ENCODE peak calls at places on chromosome 18, in ten cellular contexts. One of them, this sample, is unnamed.

GRCh38 chr18:52046842-52047241 is 293.2 kb upstream of the DCC start:
- DNase-seq in suprapubic skin: no peak
- DNase-seq in H54: no peak
- DNase-seq in HCT116: no peak
- DNase-seq in HepG2: no peak
- DNase-seq in transverse colon: no peak
- DNase-seq in GM12892: no peak
- DNase-seq in IMR-90: no peak
- DNase-seq in body of pancreas: no peak
- DNase-seq in prostate gland: no peak
- DNase-seq in this sample: no peak

GRCh38 chr18:39188278-39188677 is 1622.7 kb upstream of the CELF4 start:
- DNase-seq in suprapubic skin: no peak
- DNase-seq in H54: no peak
- DNase-seq in HCT116: no peak
- DNase-seq in HepG2: no peak
- DNase-seq in transverse colon: no peak
- DNase-seq in GM12892: no peak
- DNase-seq in IMR-90: no peak
- DNase-seq in body of pancreas: no peak
- DNase-seq in prostate gland: no peak
- DNase-seq in this sample: no peak

GRCh38 chr18:76496200-76496890 is 1.3 kb upstream of the ZNF516 start:
- DNase-seq in suprapubic skin: peak
- DNase-seq in H54: no peak
- DNase-seq in HCT116: no peak
- DNase-seq in HepG2: peak
- DNase-seq in transverse colon: peak
- DNase-seq in GM12892: no peak
- DNase-seq in IMR-90: peak
- DNase-seq in body of pancreas: peak
- DNase-seq in prostate gland: no peak
- DNase-seq in this sample: no peak

GRCh38 chr18:48735856-48736255 is 197.0 kb downstream of the CTIF start:
- DNase-seq in suprapubic skin: no peak
- DNase-seq in H54: no peak
- DNase-seq in HCT116: no peak
- DNase-seq in HepG2: no peak
- DNase-seq in transverse colon: no peak
- DNase-seq in GM12892: no peak
- DNase-seq in IMR-90: no peak
- DNase-seq in body of pancreas: no peak
- DNase-seq in prostate gland: no peak
- DNase-seq in this sample: no peak

GRCh38 chr18:13178197-13178596 is 40.4 kb upstream of the LDLRAD4 start:
- DNase-seq in suprapubic skin: no peak
- DNase-seq in H54: no peak
- DNase-seq in HCT116: no peak
- DNase-seq in HepG2: no peak
- DNase-seq in transverse colon: no peak
- DNase-seq in GM12892: no peak
- DNase-seq in IMR-90: no peak
- DNase-seq in body of pancreas: no peak
- DNase-seq in prostate gland: no peak
- DNase-seq in this sample: no peak

GRCh38 chr18:13616041-13616440 is 110.3 kb downstream of the FAM210A start:
- DNase-seq in suprapubic skin: no peak
- DNase-seq in H54: no peak
- DNase-seq in HCT116: no peak
- DNase-seq in HepG2: no peak
- DNase-seq in transverse colon: no peak
- DNase-seq in GM12892: no peak
- DNase-seq in IMR-90: no peak
- DNase-seq in body of pancreas: no peak
- DNase-seq in prostate gland: no peak
- DNase-seq in this sample: no peak

GRCh38 chr18:55763298-55763697 is 175.3 kb upstream of the TCF4 start:
- DNase-seq in suprapubic skin: no peak
- DNase-seq in H54: peak
- DNase-seq in HCT116: no peak
- DNase-seq in HepG2: no peak
- DNase-seq in transverse colon: no peak
- DNase-seq in GM12892: no peak
- DNase-seq in IMR-90: peak
- DNase-seq in body of pancreas: no peak
- DNase-seq in prostate gland: no peak
- DNase-seq in this sample: no peak

GRCh38 chr18:21295101-21295500 is 53.1 kb downstream of the GREB1L start:
- DNase-seq in suprapubic skin: no peak
- DNase-seq in H54: no peak
- DNase-seq in HCT116: no peak
- DNase-seq in HepG2: no peak
- DNase-seq in transverse colon: no peak
- DNase-seq in GM12892: no peak
- DNase-seq in IMR-90: no peak
- DNase-seq in body of pancreas: no peak
- DNase-seq in prostate gland: no peak
- DNase-seq in this sample: no peak

GRCh38 chr18:58903533-58903932 is 38.9 kb downstream of the ZNF532 start:
- DNase-seq in suprapubic skin: no peak
- DNase-seq in H54: no peak
- DNase-seq in HCT116: no peak
- DNase-seq in HepG2: no peak
- DNase-seq in transverse colon: no peak
- DNase-seq in GM12892: no peak
- DNase-seq in IMR-90: no peak
- DNase-seq in body of pancreas: no peak
- DNase-seq in prostate gland: no peak
- DNase-seq in this sample: no peak

GRCh38 chr18:73681398-73681797 is 466.2 kb downstream of the FBXO15 start:
- DNase-seq in suprapubic skin: no peak
- DNase-seq in H54: no peak
- DNase-seq in HCT116: no peak
- DNase-seq in HepG2: no peak
- DNase-seq in transverse colon: no peak
- DNase-seq in GM12892: no peak
- DNase-seq in IMR-90: no peak
- DNase-seq in body of pancreas: no peak
- DNase-seq in prostate gland: no peak
- DNase-seq in this sample: no peak

GRCh38 chr18:80204142-80204541 is 43.2 kb downstream of the PARD6G start:
- DNase-seq in suprapubic skin: no peak
- DNase-seq in H54: no peak
- DNase-seq in HCT116: no peak
- DNase-seq in HepG2: no peak
- DNase-seq in transverse colon: no peak
- DNase-seq in GM12892: no peak
- DNase-seq in IMR-90: no peak
- DNase-seq in body of pancreas: no peak
- DNase-seq in prostate gland: no peak
- DNase-seq in this sample: no peak

GRCh38 chr18:9615280-9615797 is 980 bp upstream of the PPP4R1 start:
- DNase-seq in suprapubic skin: no peak
- DNase-seq in H54: no peak
- DNase-seq in HCT116: no peak
- DNase-seq in HepG2: no peak
- DNase-seq in transverse colon: no peak
- DNase-seq in GM12892: no peak
- DNase-seq in IMR-90: no peak
- DNase-seq in body of pancreas: no peak
- DNase-seq in prostate gland: no peak
- DNase-seq in this sample: no peak

GRCh38 chr18:9612989-9613388 is 1.4 kb downstream of the PPP4R1 start:
- DNase-seq in suprapubic skin: no peak
- DNase-seq in H54: no peak
- DNase-seq in HCT116: no peak
- DNase-seq in HepG2: no peak
- DNase-seq in transverse colon: no peak
- DNase-seq in GM12892: no peak
- DNase-seq in IMR-90: no peak
- DNase-seq in body of pancreas: no peak
- DNase-seq in prostate gland: no peak
- DNase-seq in this sample: no peak

GRCh38 chr18:9615973-9616559 is 1.7 kb upstream of the PPP4R1 start:
- DNase-seq in suprapubic skin: no peak
- DNase-seq in H54: no peak
- DNase-seq in HCT116: no peak
- DNase-seq in HepG2: no peak
- DNase-seq in transverse colon: no peak
- DNase-seq in GM12892: no peak
- DNase-seq in IMR-90: peak
- DNase-seq in body of pancreas: no peak
- DNase-seq in prostate gland: no peak
- DNase-seq in this sample: no peak

GRCh38 chr18:9613550-9614400 is 584 bp downstream of the PPP4R1 start:
- DNase-seq in suprapubic skin: peak
- DNase-seq in H54: peak
- DNase-seq in HCT116: no peak
- DNase-seq in HepG2: peak
- DNase-seq in transverse colon: peak
- DNase-seq in GM12892: peak
- DNase-seq in IMR-90: peak
- DNase-seq in body of pancreas: peak
- DNase-seq in prostate gland: peak
- DNase-seq in this sample: peak

DNA sequence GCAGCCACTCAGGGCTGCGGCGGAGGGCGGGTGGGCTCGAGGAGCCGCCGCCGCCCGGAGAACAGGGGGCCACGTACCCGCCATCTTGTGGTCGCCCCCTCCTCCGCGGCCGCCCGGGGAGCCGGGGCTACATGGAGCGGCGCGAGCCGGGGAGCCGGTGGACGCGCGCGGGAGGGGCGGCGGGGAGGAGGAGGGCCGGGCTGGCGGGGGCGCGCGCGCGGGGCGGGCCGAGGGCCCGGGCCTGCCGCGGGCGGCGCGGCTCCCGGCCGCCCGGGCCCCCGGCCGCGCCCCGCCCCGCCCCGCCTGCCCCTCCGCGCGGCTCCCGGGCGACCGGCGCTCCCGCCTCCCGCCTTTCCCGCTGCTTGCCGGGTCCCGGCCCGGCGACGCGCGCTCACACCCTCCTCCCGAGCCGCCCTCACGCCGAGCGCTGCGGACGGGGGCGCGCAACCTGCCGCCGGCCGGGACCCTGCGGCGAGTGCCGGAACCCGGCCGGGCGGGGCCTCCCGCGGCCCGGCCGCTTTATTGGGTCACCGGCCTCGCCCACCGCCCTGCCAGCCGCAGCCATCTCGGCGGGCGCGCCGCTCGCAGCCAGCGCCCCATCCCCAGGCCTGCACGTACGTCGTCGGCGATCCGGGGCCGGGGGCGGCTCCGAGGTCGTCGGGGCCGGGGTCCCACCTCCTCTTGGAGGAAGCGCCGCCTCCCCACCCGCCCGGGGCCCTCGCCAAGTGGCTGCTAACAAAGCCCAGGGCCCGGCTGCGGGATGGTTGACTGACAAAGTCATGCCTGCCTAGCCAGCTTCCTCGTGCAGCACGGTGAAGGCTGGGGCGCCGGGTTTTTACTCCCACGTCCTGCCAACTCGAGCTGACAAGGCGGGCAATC is at the start of gene PPP4R1:
- DNase-seq in suprapubic skin: peak
- DNase-seq in H54: peak
- DNase-seq in HCT116: no peak
- DNase-seq in HepG2: peak
- DNase-seq in transverse colon: peak
- DNase-seq in GM12892: peak
- DNase-seq in IMR-90: peak
- DNase-seq in body of pancreas: peak
- DNase-seq in prostate gland: peak
- DNase-seq in this sample: peak
- TF ChIP-seq POLR2A in suprapubic skin: peak
- TF ChIP-seq POLR2A in H54: peak
- TF ChIP-seq POLR2A in HCT116: peak
- TF ChIP-seq POLR2A in HepG2: peak
- TF ChIP-seq POLR2A in transverse colon: no peak
- TF ChIP-seq POLR2A in GM12892: peak
- TF ChIP-seq POLR2A in IMR-90: peak
- TF ChIP-seq POLR2A in body of pancreas: peak
- TF ChIP-seq POLR2A in prostate gland: peak
- TF ChIP-seq POLR2A in this sample: no peak

GRCh38 chr18:3447895-3448844 is 1.8 kb upstream of the TGIF1 start:
- DNase-seq in suprapubic skin: peak
- DNase-seq in H54: peak
- DNase-seq in HCT116: peak
- DNase-seq in HepG2: peak
- DNase-seq in transverse colon: peak
- DNase-seq in GM12892: peak
- DNase-seq in IMR-90: peak
- DNase-seq in body of pancreas: peak
- DNase-seq in prostate gland: peak
- DNase-seq in this sample: peak
- TF ChIP-seq POLR2A in suprapubic skin: peak
- TF ChIP-seq POLR2A in H54: peak
- TF ChIP-seq POLR2A in HCT116: no peak
- TF ChIP-seq POLR2A in HepG2: peak
- TF ChIP-seq POLR2A in transverse colon: peak
- TF ChIP-seq POLR2A in GM12892: no peak
- TF ChIP-seq POLR2A in IMR-90: peak
- TF ChIP-seq POLR2A in body of pancreas: peak
- TF ChIP-seq POLR2A in prostate gland: peak
- TF ChIP-seq POLR2A in this sample: no peak

DNA sequence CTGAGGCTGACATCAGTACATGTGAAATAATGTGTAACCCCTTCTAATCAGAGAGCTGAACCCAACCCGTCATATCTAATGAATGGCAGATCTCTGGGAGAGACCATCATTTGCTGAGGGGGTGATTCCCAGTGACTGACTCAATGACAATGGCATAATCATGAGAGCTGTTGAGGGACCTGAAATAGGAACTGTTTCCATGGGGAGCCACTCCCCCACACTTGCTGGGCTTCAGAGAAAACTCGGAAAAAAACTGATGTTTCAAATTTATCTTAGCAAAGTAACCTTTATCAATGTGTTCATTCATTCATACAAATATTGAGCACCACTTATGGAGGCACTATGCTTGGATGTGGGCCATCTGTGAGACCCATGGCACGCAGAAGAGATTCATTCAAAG is 93.4 kb upstream of the ZBTB14 start:
- DNase-seq in suprapubic skin: no peak
- DNase-seq in H54: no peak
- DNase-seq in HCT116: no peak
- DNase-seq in HepG2: no peak
- DNase-seq in transverse colon: no peak
- DNase-seq in GM12892: no peak
- DNase-seq in IMR-90: no peak
- DNase-seq in body of pancreas: no peak
- DNase-seq in prostate gland: no peak
- DNase-seq in this sample: no peak
- TF ChIP-seq POLR2A in suprapubic skin: no peak
- TF ChIP-seq POLR2A in H54: no peak
- TF ChIP-seq POLR2A in HCT116: no peak
- TF ChIP-seq POLR2A in HepG2: no peak
- TF ChIP-seq POLR2A in transverse colon: no peak
- TF ChIP-seq POLR2A in GM12892: no peak
- TF ChIP-seq POLR2A in IMR-90: no peak
- TF ChIP-seq POLR2A in body of pancreas: no peak
- TF ChIP-seq POLR2A in prostate gland: no peak
- TF ChIP-seq POLR2A in this sample: no peak

DNA sequence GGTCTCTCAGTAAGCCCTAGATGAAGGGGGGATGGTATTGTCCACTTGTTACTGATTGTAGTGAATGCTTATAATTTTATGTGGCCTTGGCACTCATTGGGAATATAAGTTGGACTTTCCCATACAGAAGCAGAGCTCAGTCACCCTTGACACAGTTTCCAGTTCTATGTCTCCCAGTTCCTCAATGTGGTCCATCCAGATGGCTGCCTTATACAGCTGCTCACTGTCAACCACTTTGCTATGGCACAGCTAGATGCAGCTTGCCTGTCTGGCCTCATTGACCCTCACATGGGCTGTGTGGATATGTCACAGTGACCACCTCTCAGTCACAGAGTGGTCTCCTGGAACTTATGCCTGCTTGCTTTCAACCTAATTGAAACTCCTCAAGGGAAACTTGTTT is 21.7 kb downstream of the SLC39A6 start:
- DNase-seq in suprapubic skin: no peak
- DNase-seq in H54: no peak
- DNase-seq in HCT116: no peak
- DNase-seq in HepG2: no peak
- DNase-seq in transverse colon: no peak
- DNase-seq in GM12892: no peak
- DNase-seq in IMR-90: no peak
- DNase-seq in body of pancreas: no peak
- DNase-seq in prostate gland: no peak
- DNase-seq in this sample: no peak
- TF ChIP-seq POLR2A in suprapubic skin: no peak
- TF ChIP-seq POLR2A in H54: no peak
- TF ChIP-seq POLR2A in HCT116: no peak
- TF ChIP-seq POLR2A in HepG2: no peak
- TF ChIP-seq POLR2A in transverse colon: no peak
- TF ChIP-seq POLR2A in GM12892: no peak
- TF ChIP-seq POLR2A in IMR-90: no peak
- TF ChIP-seq POLR2A in body of pancreas: no peak
- TF ChIP-seq POLR2A in prostate gland: no peak
- TF ChIP-seq POLR2A in this sample: no peak

This sample was measured in GM12891.